ENCODE peak calls at places on chromosomes 11 and 22, in five cellular contexts. B is dorsolateral prefrontal cortex, N is fibroblast of lung, M is GM04503, C is RPMI8226. F is an unnamed sample.

GRCh38 chr11:130400793-130401483 is 27.5 kb downstream of the ADAMTS8 start:
- DNase-seq in M (peak; percentile 70), C (no peak), N (peak; percentile 76), B (no peak), F (no peak)

GRCh38 chr11:66221012-66221411 is 47.4 kb upstream of the RAB1B start:
- DNase-seq in C (no peak), N (no peak), B (no peak), M (no peak), F (no peak)

GRCh38 chr11:22371188-22371587 is 33.0 kb downstream of the SLC17A6 start:
- DNase-seq in B (no peak), M (no peak), N (no peak), C (no peak), F (no peak)

GRCh38 chr11:32259641-32260081 is 168.8 kb downstream of the RCN1 start:
- DNase-seq in C (peak; percentile 61), B (peak; percentile 22), M (no peak), N (peak; percentile 81), F (no peak)

GRCh38 chr11:119373059-119373875 is 8.2 kb downstream of the USP2 start:
- DNase-seq in M (no peak), N (no peak), C (no peak), B (no peak), F (no peak)

GRCh38 chr11:107468596-107468995 is 11.0 kb upstream of the CWF19L2 start:
- DNase-seq in B (no peak), M (no peak), N (peak; percentile 4), C (peak; percentile 74), F (no peak)

GRCh38 chr11:119742263-119742861 is 13.4 kb upstream of the NECTIN1 start:
- DNase-seq in C (no peak), B (no peak), M (no peak), N (peak; percentile 42), F (no peak)

GRCh38 chr22:34105461-34106062 is 185.3 kb upstream of the LARGE1 start:
- DNase-seq in N (no peak), B (peak; percentile 69), C (peak; percentile 30), M (no peak), F (no peak)

GRCh38 chr11:122261546-122261945 is 145.5 kb upstream of the BLID start:
- DNase-seq in C (no peak), N (no peak), M (no peak), B (no peak), F (no peak)

GRCh38 chr11:16271258-16271657 is 85.1 kb downstream of the SOX6 start:
- DNase-seq in M (no peak), C (no peak), B (no peak), N (no peak), F (no peak)

GRCh38 chr11:107591446-107592236 is 694 bp downstream of the ELMOD1 start:
- DNase-seq in C (no peak), M (no peak), N (peak; percentile 42), B (no peak), F (no peak)

GRCh38 chr11:59222464-59223065 is 9.8 kb upstream of the MPEG1 start:
- DNase-seq in M (no peak), C (no peak), N (no peak), B (no peak), F (peak; percentile 38)

GRCh38 chr11:74989269-74989655 is 529 bp downstream of the NEU3 start:
- DNase-seq in B (no peak), C (peak; percentile 56), M (no peak), N (peak; percentile 10), F (no peak)

GRCh38 chr22:36010913-36011312 is 17.7 kb downstream of the RBFOX2 start:
- DNase-seq in N (peak; percentile 86), M (peak; percentile 65), B (no peak), C (no peak), F (no peak)

GRCh38 chr11:43709689-43710088 is 29.2 kb downstream of the HSD17B12 start:
- DNase-seq in N (no peak), M (no peak), B (no peak), C (no peak), F (no peak)

GRCh38 chr11:76123243-76123642 is 83.1 kb downstream of the WNT11 start:
- DNase-seq in M (no peak), C (no peak), N (no peak), B (no peak), F (no peak)

GRCh38 chr22:26502688-26503561 is 9.3 kb downstream of the TFIP11 start:
- DNase-seq in C (peak; percentile 54), N (peak; percentile 53), M (no peak), B (peak; percentile 50), F (peak; percentile 95)

GRCh38 chr22:44667829-44668189 is 34.2 kb upstream of the PRR5 start:
- DNase-seq in B (no peak), M (no peak), C (no peak), N (no peak), F (no peak)

GRCh38 chr11:1844221-1845094 is 5.7 kb downstream of the TNNI2 start:
- DNase-seq in B (no peak), N (no peak), M (no peak), C (no peak), F (peak; percentile 59)

GRCh38 chr11:1510928-1511327 is 24.3 kb upstream of the MOB2 start:
- DNase-seq in C (no peak), M (no peak), B (peak; percentile 46), N (no peak), F (no peak)

GRCh38 chr22:21972806-21973205 is 9.8 kb downstream of the TOP3B start:
- DNase-seq in N (no peak), B (no peak), M (no peak), C (no peak), F (no peak)

GRCh38 chr11:71212871-71213559 is 39.4 kb downstream of the SHANK2 start:
- DNase-seq in C (no peak), M (no peak), B (no peak), N (no peak), F (no peak)

GRCh38 chr22:46518038-46518437 is 19.4 kb downstream of the CELSR1 start:
- DNase-seq in M (no peak), C (no peak), B (no peak), N (no peak), F (no peak)

GRCh38 chr11:77815459-77815858 is 5.1 kb downstream of the RSF1 start:
- DNase-seq in M (no peak), N (no peak), B (no peak), C (no peak), F (no peak)

GRCh38 chr22:21455334-21456089 is 11.7 kb upstream of the TMEM191C start:
- DNase-seq in N (no peak), M (no peak), B (no peak), C (no peak), F (no peak)

GRCh38 chr11:2213384-2213842 is 41.8 kb upstream of the TH start:
- DNase-seq in M (no peak), C (no peak), N (no peak), B (no peak), F (no peak)

GRCh38 chr22:39939830-39940229 is 20.4 kb upstream of the TMA7B start:
- DNase-seq in C (no peak), N (no peak), B (no peak), M (no peak), F (no peak)

GRCh38 chr11:133477263-133477625 is 55.1 kb downstream of the OPCML start:
- DNase-seq in M (no peak), B (no peak), C (no peak), N (no peak), F (no peak)

GRCh38 chr22:41217553-41218157 is 12.5 kb downstream of the L3MBTL2 start:
- DNase-seq in C (no peak), B (peak; percentile 62), M (peak; percentile 77), N (peak; percentile 68), F (peak; percentile 78)

GRCh38 chr11:22787565-22788162 is 41.9 kb downstream of the SVIP start:
- DNase-seq in C (peak; percentile 53), N (peak; percentile 30), B (peak; percentile 41), M (no peak), F (no peak)

GRCh38 chr11:65887026-65887722 is 1.1 kb downstream of the FIBP start:
- DNase-seq in M (no peak), N (no peak), C (no peak), B (no peak), F (no peak)

GRCh38 chr22:47804281-47804680 is 1041.8 kb downstream of the TBC1D22A start:
- DNase-seq in N (no peak), B (no peak), C (no peak), M (no peak), F (no peak)

GRCh38 chr11:76637491-76638266 is 32.9 kb downstream of the LRRC32 start:
- DNase-seq in M (no peak), B (no peak), N (no peak), C (peak; percentile 65), F (no peak)

GRCh38 chr22:33038131-33038772 is 19.9 kb downstream of the SYN3 start:
- DNase-seq in B (peak; percentile 52), C (no peak), N (no peak), M (no peak), F (no peak)

GRCh38 chr22:45804986-45805325 is 133.3 kb downstream of the ATXN10 start:
- DNase-seq in C (no peak), M (peak; percentile 97), N (peak; percentile 99), B (no peak), F (no peak)

GRCh38 chr11:75289919-75290318 is 49.3 kb downstream of the TPBGL start:
- DNase-seq in N (no peak), C (no peak), M (no peak), B (no peak), F (no peak)

GRCh38 chr22:17552737-17553136 is 10.6 kb upstream of the SLC25A18 start:
- DNase-seq in N (no peak), C (no peak), B (no peak), M (no peak), F (no peak)

GRCh38 chr11:128503231-128503991 is 83.9 kb downstream of the ETS1 start:
- DNase-seq in B (no peak), C (no peak), M (peak; percentile 94), N (peak; percentile 96), F (no peak)

GRCh38 chr11:121930004-121930965 is 185.7 kb downstream of the BLID start:
- DNase-seq in B (no peak), C (no peak), M (no peak), N (peak; percentile 56), F (no peak)

F was measured in GDM1.